ENCODE peak calls at places on chromosomes 7 and 10, in six cellular contexts. R is GM12878, P is endothelial cell of umbilical vein, N is A549, C is K562, H is HepG2. Q is an unnamed sample.

GRCh38 chr7:156969972-156970420 is 20.5 kb downstream of the NOM1 start:
- DNase-seq in R (no peak), P (peak), N (no peak), C (no peak), H (no peak), Q (peak)

GRCh38 chr10:25627606-25628005 is 306.4 kb upstream of the MYO3A start:
- DNase-seq in R (no peak), P (no peak), N (no peak), C (no peak), H (no peak), Q (no peak)

GRCh38 chr10:11325817-11326216 is 285.6 kb downstream of the USP6NL start:
- DNase-seq in R (no peak), P (no peak), N (no peak), C (no peak), H (no peak), Q (no peak)

GRCh38 chr7:100215895-100216294 is 3.9 kb upstream of the PVRIG start:
- DNase-seq in R (no peak), P (no peak), N (no peak), C (no peak), H (no peak), Q (no peak)

GRCh38 chr7:117163101-117163500 is 159.8 kb downstream of the WNT2 start:
- DNase-seq in R (no peak), P (no peak), N (no peak), C (no peak), H (no peak), Q (no peak)

GRCh38 chr10:22294694-22295093 is 21.5 kb upstream of the COMMD3 start:
- DNase-seq in R (no peak), P (no peak), N (no peak), C (no peak), H (no peak), Q (no peak)

GRCh38 chr10:59319854-59320253 is 42.5 kb downstream of the FAM13C start:
- DNase-seq in R (no peak), P (no peak), N (no peak), C (no peak), H (no peak), Q (no peak)

GRCh38 chr10:119521443-119522204 is 20.9 kb downstream of the RGS10 start:
- DNase-seq in R (no peak), P (peak), N (peak), C (no peak), H (peak), Q (no peak)

GRCh38 chr10:62233494-62234283 is 35.0 kb downstream of the RTKN2 start:
- DNase-seq in R (no peak), P (no peak), N (no peak), C (no peak), H (no peak), Q (no peak)

GRCh38 chr7:50347693-50348092 is 43.2 kb downstream of the IKZF1 start:
- DNase-seq in R (no peak), P (no peak), N (no peak), C (no peak), H (no peak), Q (no peak)

GRCh38 chr10:4545077-4545476 is 280.9 kb upstream of the AKR1E2 start:
- DNase-seq in R (no peak), P (no peak), N (no peak), C (no peak), H (no peak), Q (no peak)

GRCh38 chr10:67650558-67650957 is 45.4 kb downstream of the CTNNA3 start:
- DNase-seq in R (no peak), P (no peak), N (no peak), C (no peak), H (no peak), Q (no peak)

GRCh38 chr7:108836246-108836645 is 266.6 kb downstream of the DNAJB9 start:
- DNase-seq in R (no peak), P (no peak), N (no peak), C (no peak), H (no peak), Q (no peak)

GRCh38 chr7:88789480-88790064 is 6.0 kb downstream of the TEX47 start:
- DNase-seq in R (no peak), P (peak), N (peak), C (no peak), H (no peak), Q (peak)

GRCh38 chr7:21640150-21640549 is 97.3 kb downstream of the DNAH11 start:
- DNase-seq in R (no peak), P (no peak), N (no peak), C (no peak), H (no peak), Q (no peak)

GRCh38 chr10:28587970-28588290 is 55.0 kb downstream of the WAC start:
- DNase-seq in R (no peak), P (peak), N (no peak), C (no peak), H (no peak), Q (no peak)

GRCh38 chr7:157808042-157808441 is 471.2 kb downstream of the DNAJB6 start:
- DNase-seq in R (no peak), P (no peak), N (no peak), C (no peak), H (no peak), Q (no peak)

GRCh38 chr7:108091461-108091831 is 38.7 kb downstream of the LAMB4 start:
- DNase-seq in R (no peak), P (no peak), N (no peak), C (no peak), H (peak), Q (no peak)

GRCh38 chr7:4951903-4952636 is 6.9 kb downstream of the MMD2 start:
- DNase-seq in R (peak), P (peak), N (no peak), C (peak), H (no peak), Q (peak)

GRCh38 chr7:128361463-128362441 is at the start of gene PRRT4:
- DNase-seq in R (no peak), P (no peak), N (peak), C (peak), H (no peak), Q (peak)

GRCh38 chr10:21134645-21135395 is 237.7 kb upstream of the NEBL start:
- DNase-seq in R (no peak), P (no peak), N (peak), C (no peak), H (peak), Q (no peak)

GRCh38 chr7:390761-391410 is 100.9 kb downstream of the FOXL3 start:
- DNase-seq in R (no peak), P (no peak), N (no peak), C (no peak), H (no peak), Q (no peak)

GRCh38 chr10:88794731-88795130 is 7.8 kb upstream of the LIPM start:
- DNase-seq in R (no peak), P (no peak), N (no peak), C (no peak), H (no peak), Q (no peak)

GRCh38 chr7:43625453-43625852 is 42.5 kb downstream of the STK17A start:
- DNase-seq in R (no peak), P (no peak), N (no peak), C (no peak), H (no peak), Q (no peak)

GRCh38 chr10:287814-288213 is 152.6 kb downstream of the ZMYND11 start:
- DNase-seq in R (no peak), P (no peak), N (peak), C (peak), H (peak), Q (no peak)

GRCh38 chr7:30524545-30524944 is 19.9 kb upstream of the GGCT start:
- DNase-seq in R (no peak), P (no peak), N (no peak), C (no peak), H (peak), Q (no peak)

GRCh38 chr10:97511711-97512445 is 13.2 kb downstream of the UBTD1 start:
- DNase-seq in R (no peak), P (no peak), N (no peak), C (no peak), H (no peak), Q (no peak)

GRCh38 chr10:21379143-21379542 is 146.3 kb downstream of the SKIDA1 start:
- DNase-seq in R (no peak), P (no peak), N (no peak), C (no peak), H (no peak), Q (no peak)

GRCh38 chr7:149414745-149415390 is 46.0 kb downstream of the ZNF777 start:
- DNase-seq in R (no peak), P (peak), N (no peak), C (no peak), H (no peak), Q (no peak)

GRCh38 chr10:123117644-123118409 is 17.9 kb upstream of the HMX3 start:
- DNase-seq in R (no peak), P (no peak), N (no peak), C (no peak), H (no peak), Q (no peak)

GRCh38 chr7:106238830-106239229 is 46.0 kb downstream of the NAMPT start:
- DNase-seq in R (no peak), P (no peak), N (no peak), C (no peak), H (no peak), Q (no peak)
- TF ChIP-seq MYC in R (no peak), P (no peak), N (no peak), C (no peak), H (no peak), Q (no peak)

GRCh38 chr7:3914385-3914784 is 613.3 kb downstream of the SDK1 start:
- DNase-seq in R (no peak), P (no peak), N (no peak), C (no peak), H (peak), Q (peak)

GRCh38 chr7:3917466-3917865 is 616.4 kb downstream of the SDK1 start:
- DNase-seq in R (no peak), P (no peak), N (no peak), C (no peak), H (no peak), Q (no peak)

GRCh38 chr7:3915337-3915865 is 614.3 kb downstream of the SDK1 start:
- DNase-seq in R (no peak), P (no peak), N (no peak), C (no peak), H (no peak), Q (no peak)

GRCh38 chr7:3918576-3918975 is 617.5 kb downstream of the SDK1 start:
- DNase-seq in R (no peak), P (no peak), N (no peak), C (no peak), H (no peak), Q (no peak)

DNA sequence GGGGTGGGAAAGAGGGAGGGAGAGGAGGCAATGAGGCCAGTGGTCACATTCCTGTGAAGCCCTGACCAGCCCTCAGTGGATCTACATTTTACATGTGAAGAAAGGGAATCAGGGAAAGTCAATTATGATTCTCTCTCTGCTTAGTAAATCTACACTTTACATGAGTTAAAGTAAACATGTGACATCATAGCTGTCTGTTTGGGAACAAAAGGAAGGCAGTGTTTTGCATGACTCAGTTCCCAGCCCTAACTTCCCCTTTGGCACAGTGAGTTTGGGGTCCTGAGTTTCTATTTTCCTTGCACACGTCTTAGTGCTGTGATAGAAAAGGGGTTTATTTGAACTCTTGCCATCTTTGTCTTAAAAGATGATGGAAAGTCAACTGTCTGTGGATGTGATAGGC is 615.1 kb downstream of the SDK1 start:
- DNase-seq in R (no peak), P (peak), N (no peak), C (no peak), H (peak), Q (peak)
- TF ChIP-seq MYC in R (no peak), P (no peak), N (no peak), C (no peak), H (no peak), Q (no peak)

GRCh38 chr7:47743898-47744612 is 162.1 kb upstream of the TNS3 start:
- DNase-seq in R (no peak), P (peak), N (no peak), C (no peak), H (no peak), Q (no peak)
- TF ChIP-seq MYC in R (no peak), P (no peak), N (no peak), C (no peak), H (no peak), Q (no peak)

GRCh38 chr10:30491204-30491603 is 57.2 kb downstream of the MAP3K8 start:
- DNase-seq in R (no peak), P (no peak), N (no peak), C (no peak), H (no peak), Q (peak)

GRCh38 chr10:30489291-30489823 is 55.4 kb downstream of the MAP3K8 start:
- DNase-seq in R (no peak), P (no peak), N (no peak), C (no peak), H (no peak), Q (no peak)

GRCh38 chr10:30491832-30492530 is 58.0 kb downstream of the MAP3K8 start:
- DNase-seq in R (no peak), P (no peak), N (no peak), C (no peak), H (no peak), Q (no peak)

GRCh38 chr10:30490289-30491000 is 56.5 kb downstream of the MAP3K8 start:
- DNase-seq in R (no peak), P (no peak), N (no peak), C (no peak), H (no peak), Q (no peak)

DNA sequence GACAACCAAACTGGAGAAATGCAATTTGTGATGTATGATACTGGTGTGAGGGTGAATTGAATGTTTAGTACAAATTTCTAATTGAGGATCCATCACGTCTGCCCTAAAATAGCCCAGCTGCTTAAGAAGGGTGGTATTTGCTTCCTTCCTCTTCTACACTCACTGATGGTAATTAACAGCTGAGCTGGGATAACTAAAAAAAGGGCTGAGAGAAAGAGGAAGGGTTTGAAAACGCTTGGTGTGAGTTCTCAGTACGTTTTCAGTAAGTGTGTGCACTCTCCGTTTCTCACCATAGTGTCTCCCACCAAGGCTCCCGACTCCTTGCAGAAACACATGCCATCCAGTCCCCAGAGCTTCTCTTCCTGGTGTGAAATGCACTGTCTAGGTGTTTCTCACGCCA is 54.3 kb downstream of the MAP3K8 start:
- DNase-seq in R (no peak), P (no peak), N (no peak), C (no peak), H (no peak), Q (peak)
- TF ChIP-seq MYC in R (no peak), P (no peak), N (no peak), C (no peak), H (no peak), Q (peak)

DNA sequence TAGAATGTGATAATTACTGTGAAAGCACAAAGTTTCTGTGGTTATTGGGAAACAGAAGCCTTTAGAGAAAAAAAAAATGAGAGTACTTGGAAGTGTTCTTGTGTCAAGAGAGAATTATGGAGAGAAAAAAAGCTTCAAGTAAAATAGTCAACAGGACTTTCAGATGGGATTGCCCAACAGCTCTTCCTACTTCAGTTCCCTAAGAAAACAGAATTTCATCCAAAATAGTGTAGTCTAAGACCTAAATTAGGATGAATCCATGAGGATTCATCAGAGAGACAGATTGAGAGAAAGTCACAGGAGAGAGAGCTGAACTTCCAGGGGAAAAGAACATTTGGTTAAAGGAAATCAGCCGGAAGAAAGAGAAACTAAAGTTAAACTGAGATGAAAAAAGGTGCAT is 2.4 kb downstream of the SCIN start:
- DNase-seq in R (no peak), P (no peak), N (no peak), C (no peak), H (no peak), Q (no peak)
- TF ChIP-seq MYC in R (no peak), P (no peak), N (no peak), C (no peak), H (no peak), Q (no peak)

GRCh38 chr7:134472572-134473242 is 13.8 kb upstream of the AKR1B1 start:
- DNase-seq in R (no peak), P (no peak), N (no peak), C (no peak), H (peak), Q (no peak)

GRCh38 chr7:134469622-134470021 is 10.7 kb upstream of the AKR1B1 start:
- DNase-seq in R (no peak), P (peak), N (no peak), C (no peak), H (peak), Q (peak)

GRCh38 chr7:134468054-134468453 is 9.2 kb upstream of the AKR1B1 start:
- DNase-seq in R (no peak), P (no peak), N (no peak), C (no peak), H (no peak), Q (no peak)

GRCh38 chr7:134468475-134468874 is 9.6 kb upstream of the AKR1B1 start:
- DNase-seq in R (no peak), P (no peak), N (no peak), C (no peak), H (no peak), Q (no peak)

DNA sequence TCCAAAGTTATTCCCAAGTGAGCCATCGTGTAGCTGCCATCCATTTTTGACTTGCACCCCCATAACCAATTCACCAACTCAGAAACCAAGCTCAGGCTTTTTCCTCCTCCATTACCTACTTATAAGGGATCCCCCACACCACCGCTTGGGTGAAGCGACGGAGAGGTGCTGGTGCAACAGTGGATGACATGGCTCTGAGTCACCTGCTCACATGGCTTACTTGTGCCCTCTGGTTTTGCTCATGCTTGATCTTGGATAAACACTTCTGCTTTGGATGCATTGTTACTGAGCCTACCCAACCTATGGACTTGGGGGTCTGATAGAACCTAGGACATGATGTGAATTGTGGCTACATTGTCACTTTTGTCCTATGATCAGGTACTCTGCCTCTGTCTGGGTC is 12.0 kb upstream of the AKR1B1 start:
- DNase-seq in R (no peak), P (no peak), N (peak), C (no peak), H (peak), Q (peak)
- TF ChIP-seq MYC in R (no peak), P (no peak), N (no peak), C (no peak), H (no peak), Q (no peak)